ENCODE peak calls at places on chromosomes 16 and 17, in ten cellular contexts. C is activated CD8-positive, alpha-beta memory T cell treated with anti-CD3 and anti-CD28 coated beads for 48 hours; H is GM19239; U is psoas muscle; Z is stimulated activated naive CD4-positive, alpha-beta T cell; Y is breast epithelium; R is H1; T is heart right ventricle; M is caudate nucleus; X is GM12891. E is an unnamed sample.

GRCh38 chr16:65601781-65602180 is 479.9 kb upstream of the CDH11 start:
- DNase-seq in C (no peak), H (no peak), U (no peak), Z (no peak), Y (no peak), R (no peak), T (no peak), M (no peak), X (no peak), E (no peak)

GRCh38 chr16:88649195-88649923 is 1.5 kb downstream of the CYBA start:
- DNase-seq in C (no peak), H (no peak), U (no peak), Z (no peak), Y (no peak), R (no peak), T (no peak), M (no peak), X (no peak), E (no peak)

GRCh38 chr16:22220714-22221113 is 14.6 kb downstream of the EEF2K start:
- DNase-seq in C (no peak), H (no peak), U (peak), Z (no peak), Y (peak), R (no peak), T (peak), M (peak), X (no peak), E (peak)

GRCh38 chr16:61926766-61927165 is 109.5 kb downstream of the CDH8 start:
- DNase-seq in C (no peak), H (no peak), U (no peak), Z (no peak), Y (no peak), R (no peak), T (no peak), M (no peak), X (no peak), E (peak)

GRCh38 chr17:67506966-67507365 is 129.9 kb downstream of the PITPNC1 start:
- DNase-seq in C (no peak), H (no peak), U (no peak), Z (no peak), Y (no peak), R (no peak), T (no peak), M (no peak), X (no peak), E (peak)

GRCh38 chr16:68475071-68475470 is 26.8 kb upstream of the SMPD3 start:
- DNase-seq in C (no peak), H (no peak), U (no peak), Z (no peak), Y (no peak), R (no peak), T (no peak), M (no peak), X (no peak), E (no peak)

GRCh38 chr17:42891539-42892152 is 9.0 kb upstream of the G6PC1 start:
- DNase-seq in C (no peak), H (no peak), U (peak), Z (no peak), Y (no peak), R (no peak), T (peak), M (no peak), X (no peak), E (peak)

GRCh38 chr16:10616744-10617640 is 36.6 kb upstream of the EMP2 start:
- DNase-seq in C (no peak), H (no peak), U (peak), Z (no peak), Y (peak), R (no peak), T (peak), M (peak), X (no peak), E (peak)

GRCh38 chr17:38434178-38434665 is 6.0 kb downstream of the ARHGAP23 start:
- DNase-seq in C (no peak), H (no peak), U (no peak), Z (no peak), Y (no peak), R (no peak), T (no peak), M (peak), X (no peak), E (no peak)

GRCh38 chr16:84543931-84544776 is 39.7 kb upstream of the MEAK7 start:
- DNase-seq in C (no peak), H (no peak), U (peak), Z (peak), Y (no peak), R (no peak), T (no peak), M (peak), X (no peak), E (peak)

GRCh38 chr16:84874553-84874952 is 54.8 kb downstream of the CRISPLD2 start:
- DNase-seq in C (no peak), H (no peak), U (no peak), Z (no peak), Y (no peak), R (no peak), T (no peak), M (no peak), X (no peak), E (no peak)

GRCh38 chr16:55943257-55943656 is 68.1 kb upstream of the CES5A start:
- DNase-seq in C (no peak), H (no peak), U (no peak), Z (no peak), Y (no peak), R (no peak), T (no peak), M (no peak), X (no peak), E (no peak)

GRCh38 chr16:79864032-79864780 is 263.7 kb upstream of the MAF start:
- DNase-seq in C (no peak), H (no peak), U (no peak), Z (no peak), Y (no peak), R (no peak), T (no peak), M (no peak), X (no peak), E (no peak)

GRCh38 chr17:57484081-57484666 is 227.9 kb downstream of the MSI2 start:
- DNase-seq in C (no peak), H (no peak), U (no peak), Z (no peak), Y (no peak), R (no peak), T (no peak), M (no peak), X (no peak), E (peak)

GRCh38 chr17:1351275-1351674 is 48.7 kb downstream of the YWHAE start:
- DNase-seq in C (no peak), H (no peak), U (no peak), Z (no peak), Y (no peak), R (no peak), T (no peak), M (no peak), X (no peak), E (no peak)

GRCh38 chr16:30557397-30557949 is 701 bp downstream of the ZNF764 start:
- DNase-seq in C (no peak), H (no peak), U (peak), Z (peak), Y (no peak), R (no peak), T (no peak), M (no peak), X (no peak), E (peak)

GRCh38 chr16:77790964-77791363 is 2.6 kb downstream of the VAT1L start:
- DNase-seq in C (no peak), H (no peak), U (no peak), Z (no peak), Y (no peak), R (no peak), T (no peak), M (peak), X (no peak), E (no peak)

E was measured in GM23248.